ENCODE peak calls at places on chromosomes 6 and 20, in ten cellular contexts. Q is OCI-LY7; E is A549; A is breast epithelium; I is transverse colon; Z is prostate gland; V is BE2C; T is CD8-positive, alpha-beta T cell; H is HCT116; P is heart right ventricle. N is an unnamed sample.

GRCh38 chr20:34343458-34344255 is 19.4 kb upstream of the ITCH start:
- DNase-seq in Q (no peak), Z (no peak), H (no peak), T (no peak), P (no peak), I (peak; percentile 37), A (no peak), E (no peak), V (no peak), N (no peak)

GRCh38 chr6:20096506-20096905 is 115.8 kb downstream of the MBOAT1 start:
- DNase-seq in P (no peak), T (no peak), Z (no peak), A (no peak), H (no peak), Q (no peak), E (no peak), I (no peak), V (no peak), N (no peak)

GRCh38 chr6:56288347-56288746 is 41.0 kb upstream of the COL21A1 start:
- DNase-seq in P (no peak), H (no peak), I (no peak), E (no peak), V (no peak), A (no peak), T (no peak), Z (no peak), Q (no peak), N (no peak)

GRCh38 chr20:50758992-50759391 is 27.6 kb downstream of the PARD6B start:
- DNase-seq in E (no peak), A (peak; percentile 14), I (no peak), Z (no peak), H (no peak), V (no peak), P (no peak), Q (no peak), T (no peak), N (peak; percentile 22)

GRCh38 chr6:169899481-169900145 is 148.2 kb downstream of the ERMARD start:
- DNase-seq in Q (no peak), H (no peak), A (no peak), T (no peak), I (no peak), P (no peak), Z (no peak), E (no peak), V (peak; percentile 54), N (no peak)

GRCh38 chr20:7161690-7162089 is 394.2 kb downstream of the BMP2 start:
- DNase-seq in E (peak; percentile 9), Z (no peak), V (no peak), H (no peak), P (no peak), Q (peak; percentile 4), I (peak; percentile 10), A (no peak), T (no peak), N (no peak)

GRCh38 chr6:45667766-45668165 is 290.0 kb upstream of the SUPT3H start:
- DNase-seq in V (no peak), Q (no peak), E (no peak), P (no peak), Z (no peak), T (no peak), I (no peak), A (no peak), H (no peak), N (no peak)

GRCh38 chr6:159933077-159933476 is 35.8 kb upstream of the IGF2R start:
- DNase-seq in E (no peak), H (no peak), I (no peak), P (no peak), T (no peak), Z (no peak), Q (no peak), A (no peak), V (no peak), N (no peak)

GRCh38 chr20:2224246-2224645 is 71.6 kb upstream of the TGM3 start:
- DNase-seq in E (no peak), V (no peak), P (no peak), I (no peak), Z (no peak), Q (no peak), T (no peak), A (no peak), H (no peak), N (no peak)

GRCh38 chr6:14333556-14334305 is 216.2 kb downstream of the CD83 start:
- DNase-seq in A (no peak), I (no peak), Z (no peak), E (no peak), Q (no peak), V (no peak), H (no peak), P (no peak), T (no peak), N (no peak)

GRCh38 chr6:1240766-1241165 is 71.1 kb upstream of the FOXQ1 start:
- DNase-seq in A (no peak), Z (no peak), Q (no peak), P (no peak), T (no peak), H (no peak), I (no peak), V (no peak), E (no peak), N (no peak)

GRCh38 chr6:109121411-109121810 is 26.1 kb downstream of the CEP57L1 start:
- DNase-seq in Q (no peak), E (peak; percentile 2), H (no peak), I (no peak), P (no peak), V (no peak), T (no peak), Z (no peak), A (no peak), N (no peak)

GRCh38 chr6:37650071-37650481 is 47.6 kb downstream of the MDGA1 start:
- DNase-seq in V (no peak), Z (no peak), A (no peak), H (no peak), T (no peak), E (no peak), I (no peak), Q (no peak), P (peak; percentile 34), N (no peak)
- H3K4me3 ChIP-seq in V (no peak overlapping the region), Z (no peak overlapping the region), A (no peak overlapping the region), H (no peak overlapping the region), T (no peak overlapping the region), E (no peak overlapping the region), I (no peak overlapping the region), Q (no peak overlapping the region), P (no peak overlapping the region), N (no peak overlapping the region)

DNA sequence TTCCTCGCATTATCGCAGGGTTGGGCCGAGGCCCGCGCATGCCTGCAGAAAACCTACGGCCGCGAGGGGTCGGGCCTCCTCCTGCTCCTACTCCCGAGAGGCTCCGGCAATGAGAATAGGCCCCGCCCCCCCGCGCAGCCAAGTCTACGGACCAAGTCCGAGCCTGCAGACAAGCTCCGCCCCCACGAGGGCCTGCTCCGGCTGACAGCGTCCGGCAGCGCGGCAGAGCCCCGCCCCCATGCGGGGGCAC is 3.1 kb upstream of the GPSM3 start:
- DNase-seq in T (peak; percentile 100), Z (peak; percentile 100), H (peak; percentile 99), I (peak; percentile 100), V (peak; percentile 100), Q (peak; percentile 100), P (peak; percentile 100), E (peak; percentile 99), A (peak; percentile 100), N (peak; percentile 100)
- TF ChIP-seq CTCF in T (peak; percentile 10), Z (peak; percentile 85), H (no peak), I (peak; percentile 46), V (peak; percentile 40), Q (no peak), P (peak; percentile 65), E (no peak), A (peak; percentile 58), N (peak; percentile 8)

GRCh38 chr6:112034236-112034990 is 19.5 kb upstream of the CCN6 start:
- DNase-seq in E (no peak), T (no peak), A (no peak), I (no peak), Q (no peak), P (no peak), Z (no peak), V (no peak), H (no peak), N (no peak)
- H3K4me1 ChIP-seq in E (peaks cover 5% of the 10 kb centered on the region), T (peaks cover 65% of the 10 kb centered on the region), A (no peaks in the 10 kb centered on the region), I (peaks cover 22% of the 10 kb centered on the region), Q (no peaks in the 10 kb centered on the region), P (peaks cover 37% of the 10 kb centered on the region), Z (no peaks in the 10 kb centered on the region), V (no peaks in the 10 kb centered on the region), H (peaks cover 9% of the 10 kb centered on the region), N (peaks cover 7% of the 10 kb centered on the region)

GRCh38 chr6:165645919-165646318 is 17.1 kb downstream of the PDE10A start:
- DNase-seq in T (no peak), V (no peak), Q (no peak), H (no peak), E (no peak), P (peak; percentile 35), A (no peak), I (no peak), Z (no peak), N (no peak)
- H3K4me3 ChIP-seq in T (no peak overlapping the region), V (no peak overlapping the region), Q (no peak overlapping the region), H (no peak overlapping the region), E (no peak overlapping the region), P (no peak overlapping the region), A (no peak overlapping the region), I (no peak overlapping the region), Z (no peak overlapping the region), N (no peak overlapping the region)

DNA sequence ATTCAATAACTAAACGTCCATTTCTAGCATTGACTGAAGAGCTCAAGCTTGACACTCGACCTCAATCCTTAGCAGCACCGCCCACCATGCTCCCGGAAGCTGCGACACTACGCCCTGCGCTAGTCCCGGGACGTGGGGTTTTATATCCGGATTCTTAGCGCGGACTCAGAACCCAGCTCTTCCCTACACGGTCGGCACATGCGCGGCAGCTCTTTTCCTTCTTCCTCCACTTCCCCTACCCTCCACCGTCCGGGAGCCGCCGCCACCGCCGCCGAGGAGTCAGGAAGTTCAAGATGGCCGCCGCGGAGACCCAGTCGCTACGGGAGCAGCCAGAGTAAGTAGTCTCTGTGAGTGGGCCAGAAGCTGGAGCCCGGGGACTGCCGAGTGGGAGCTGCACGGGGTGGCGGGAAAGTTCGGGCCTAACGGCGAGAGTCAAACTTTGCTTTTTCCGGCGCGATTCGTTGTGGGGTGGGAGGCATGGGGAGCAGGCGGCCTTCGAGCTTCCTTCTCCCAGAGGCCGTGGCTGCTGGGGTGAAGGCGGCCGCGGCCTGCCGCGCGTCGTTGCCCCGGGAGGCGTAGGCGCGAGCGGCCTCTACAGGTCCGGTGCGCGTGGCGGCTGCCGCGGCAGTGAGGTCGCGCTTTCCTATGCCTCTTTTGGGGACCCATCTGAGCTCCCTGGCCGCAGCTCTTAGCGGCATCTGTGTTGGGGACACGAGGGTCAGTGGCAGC is 57.6 kb downstream of the FAM217A start:
- DNase-seq in H (peak; percentile 95), A (peak; percentile 94), Q (peak; percentile 92), P (peak; percentile 94), I (peak; percentile 96), Z (peak; percentile 95), T (peak; percentile 87), E (peak; percentile 96), V (peak; percentile 96), N (peak; percentile 95)
- TF ChIP-seq CTCF in H (peak; percentile 8), A (peak; percentile 25), Q (peak; percentile 65), P (peak; percentile 17), I (peak; percentile 41), Z (peak; percentile 29), T (peak; percentile 41), E (no peak), V (peak; percentile 20), N (no peak)

GRCh38 chr20:59740621-59741020 is 136.3 kb downstream of the PHACTR3 start:
- DNase-seq in T (no peak), I (no peak), A (no peak), H (no peak), V (no peak), Z (no peak), P (no peak), Q (no peak), E (no peak), N (no peak)
- H3K4me1 ChIP-seq in T (no peaks in the 10 kb centered on the region), I (no peaks in the 10 kb centered on the region), A (no peaks in the 10 kb centered on the region), H (peaks cover 7% of the 10 kb centered on the region), V (no peaks in the 10 kb centered on the region), Z (no peaks in the 10 kb centered on the region), P (no peaks in the 10 kb centered on the region), Q (no peaks in the 10 kb centered on the region), E (no peaks in the 10 kb centered on the region), N (no peaks in the 10 kb centered on the region)